ENCODE peak calls at places on chromosome 14, in five cellular contexts. One of them, this sample, is unnamed. For H3K9me3, the result is how much of the 10 kb centered on the place peaks cover.

GRCh38 chr14:55814873-55815272 is 234.9 kb downstream of the KTN1 start:
- DNase-seq in transverse colon: no peak
- DNase-seq in upper lobe of right lung: no peak
- DNase-seq in GM23248: peak
- DNase-seq in neural progenitor cell: no peak
- DNase-seq in this sample: no peak

GRCh38 chr14:61386173-61386772 is 64.9 kb downstream of the PRKCH start:
- DNase-seq in transverse colon: no peak
- DNase-seq in upper lobe of right lung: no peak
- DNase-seq in GM23248: no peak
- DNase-seq in neural progenitor cell: no peak
- DNase-seq in this sample: no peak

GRCh38 chr14:50023671-50024490 is 92.5 kb downstream of the VCPKMT start:
- DNase-seq in transverse colon: no peak
- DNase-seq in upper lobe of right lung: no peak
- DNase-seq in GM23248: peak
- DNase-seq in neural progenitor cell: no peak
- DNase-seq in this sample: no peak

GRCh38 chr14:68248481-68249255 is 429.1 kb downstream of the RAD51B start:
- DNase-seq in transverse colon: no peak
- DNase-seq in upper lobe of right lung: peak
- DNase-seq in GM23248: peak
- DNase-seq in neural progenitor cell: peak
- DNase-seq in this sample: peak

GRCh38 chr14:68634346-68634745 is 158.5 kb downstream of the ZFP36L1 start:
- DNase-seq in transverse colon: no peak
- DNase-seq in upper lobe of right lung: peak
- DNase-seq in GM23248: no peak
- DNase-seq in neural progenitor cell: no peak
- DNase-seq in this sample: no peak

GRCh38 chr14:23345987-23346692 is 6.5 kb downstream of the SLC22A17 start:
- DNase-seq in transverse colon: no peak
- DNase-seq in upper lobe of right lung: no peak
- DNase-seq in GM23248: no peak
- DNase-seq in neural progenitor cell: peak
- DNase-seq in this sample: peak

GRCh38 chr14:35122696-35123387 is 490 bp downstream of the PRORP start:
- DNase-seq in transverse colon: no peak
- DNase-seq in upper lobe of right lung: no peak
- DNase-seq in GM23248: peak
- DNase-seq in neural progenitor cell: no peak
- DNase-seq in this sample: no peak

GRCh38 chr14:67457782-67458181 is 30.7 kb downstream of the TMEM229B start:
- DNase-seq in transverse colon: no peak
- DNase-seq in upper lobe of right lung: peak
- DNase-seq in GM23248: no peak
- DNase-seq in neural progenitor cell: peak
- DNase-seq in this sample: no peak

GRCh38 chr14:81329640-81330385 is 70.3 kb downstream of the STON2 start:
- DNase-seq in transverse colon: no peak
- DNase-seq in upper lobe of right lung: no peak
- DNase-seq in GM23248: no peak
- DNase-seq in neural progenitor cell: no peak
- DNase-seq in this sample: no peak

GRCh38 chr14:67728258-67728657 is 26.6 kb downstream of the RDH12 start:
- DNase-seq in transverse colon: no peak
- DNase-seq in upper lobe of right lung: no peak
- DNase-seq in GM23248: no peak
- DNase-seq in neural progenitor cell: no peak
- DNase-seq in this sample: no peak

GRCh38 chr14:60514378-60515243 is 5.7 kb downstream of the SIX6 start:
- DNase-seq in transverse colon: no peak
- DNase-seq in upper lobe of right lung: peak
- DNase-seq in GM23248: peak
- DNase-seq in neural progenitor cell: peak
- DNase-seq in this sample: no peak

GRCh38 chr14:64409509-64409908 is 21.4 kb downstream of the MTHFD1 start:
- DNase-seq in transverse colon: no peak
- DNase-seq in upper lobe of right lung: no peak
- DNase-seq in GM23248: no peak
- DNase-seq in neural progenitor cell: no peak
- DNase-seq in this sample: no peak

GRCh38 chr14:50821471-50822464 is 9.2 kb downstream of the NIN start:
- DNase-seq in transverse colon: peak
- DNase-seq in upper lobe of right lung: peak
- DNase-seq in GM23248: no peak
- DNase-seq in neural progenitor cell: no peak
- DNase-seq in this sample: peak

GRCh38 chr14:65502676-65503124 is 90.2 kb downstream of the FUT8 start:
- DNase-seq in transverse colon: no peak
- DNase-seq in upper lobe of right lung: no peak
- DNase-seq in GM23248: peak
- DNase-seq in neural progenitor cell: no peak
- DNase-seq in this sample: no peak

GRCh38 chr14:25406818-25407217 is 356.9 kb upstream of the STXBP6 start:
- DNase-seq in transverse colon: peak
- DNase-seq in upper lobe of right lung: no peak
- DNase-seq in GM23248: peak
- DNase-seq in neural progenitor cell: peak
- DNase-seq in this sample: no peak

GRCh38 chr14:32657081-32657480 is 281.6 kb upstream of the NPAS3 start:
- DNase-seq in transverse colon: peak
- DNase-seq in upper lobe of right lung: no peak
- DNase-seq in GM23248: peak
- DNase-seq in neural progenitor cell: no peak
- DNase-seq in this sample: no peak

GRCh38 chr14:80678436-80678835 is 263.1 kb downstream of the CEP128 start:
- DNase-seq in transverse colon: no peak
- DNase-seq in upper lobe of right lung: no peak
- DNase-seq in GM23248: peak
- DNase-seq in neural progenitor cell: peak
- DNase-seq in this sample: no peak

GRCh38 chr14:80636071-80636470 is 305.5 kb downstream of the CEP128 start:
- DNase-seq in transverse colon: no peak
- DNase-seq in upper lobe of right lung: no peak
- DNase-seq in GM23248: peak
- DNase-seq in neural progenitor cell: peak
- DNase-seq in this sample: no peak

GRCh38 chr14:72924332-72924731 is 1.9 kb upstream of the DCAF4 start:
- DNase-seq in transverse colon: no peak
- DNase-seq in upper lobe of right lung: peak
- DNase-seq in GM23248: no peak
- DNase-seq in neural progenitor cell: no peak
- DNase-seq in this sample: no peak

GRCh38 chr14:72928872-72929271 is 2.6 kb downstream of the DCAF4 start:
- DNase-seq in transverse colon: no peak
- DNase-seq in upper lobe of right lung: no peak
- DNase-seq in GM23248: no peak
- DNase-seq in neural progenitor cell: no peak
- DNase-seq in this sample: no peak

GRCh38 chr14:72925171-72925759 is 999 bp upstream of the DCAF4 start:
- DNase-seq in transverse colon: no peak
- DNase-seq in upper lobe of right lung: no peak
- DNase-seq in GM23248: no peak
- DNase-seq in neural progenitor cell: no peak
- DNase-seq in this sample: no peak

GRCh38 chr14:72925815-72926291 is 411 bp upstream of the DCAF4 start:
- DNase-seq in transverse colon: no peak
- DNase-seq in upper lobe of right lung: no peak
- DNase-seq in GM23248: no peak
- DNase-seq in neural progenitor cell: no peak
- DNase-seq in this sample: no peak

DNA sequence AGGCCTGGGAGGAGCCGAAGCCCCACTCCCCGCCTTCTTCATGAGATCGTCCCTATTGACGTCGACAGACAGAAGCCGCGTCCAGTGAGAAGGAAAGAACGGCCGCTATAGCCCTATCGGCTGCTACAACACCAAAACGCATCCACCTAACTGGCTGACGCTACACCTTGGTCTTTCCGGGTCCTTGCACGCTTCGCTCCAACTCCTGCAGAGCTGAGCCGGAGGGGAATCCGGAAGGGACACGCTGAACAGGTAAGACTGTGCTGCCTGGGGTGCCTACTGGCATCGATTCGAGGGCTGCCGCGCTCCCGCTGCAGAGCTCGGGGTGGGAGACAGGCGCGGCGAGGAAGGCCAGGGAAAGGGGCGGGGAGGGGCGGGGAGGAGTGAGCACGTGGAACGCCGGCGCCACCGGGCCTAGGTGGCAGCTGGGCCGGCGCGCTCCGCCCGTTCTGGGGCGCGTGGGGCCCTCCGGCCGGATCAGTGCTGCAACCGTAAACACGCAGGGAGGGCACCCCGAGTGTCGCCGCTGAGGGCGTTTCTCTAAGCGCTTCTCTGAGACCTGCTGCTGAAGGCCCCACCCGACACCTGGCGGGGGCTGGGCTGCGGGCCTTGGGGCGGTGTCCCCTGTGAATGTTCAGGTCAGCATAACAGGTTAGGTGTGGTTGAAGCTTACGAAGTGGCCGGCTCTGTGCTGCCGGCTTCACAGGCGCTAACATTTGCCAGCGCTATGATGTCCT is at the start of gene DCAF4:
- DNase-seq in transverse colon: peak
- DNase-seq in upper lobe of right lung: peak
- DNase-seq in GM23248: peak
- DNase-seq in neural progenitor cell: peak
- DNase-seq in this sample: peak
- H3K27ac ChIP-seq in transverse colon: peak
- H3K27ac ChIP-seq in upper lobe of right lung: peak
- H3K27ac ChIP-seq in GM23248: peak
- H3K27ac ChIP-seq in neural progenitor cell: no peak
- H3K27ac ChIP-seq in this sample: peak

GRCh38 chr14:94398536-94398935 is 10.1 kb upstream of the SERPINA1 start:
- DNase-seq in transverse colon: no peak
- DNase-seq in upper lobe of right lung: no peak
- DNase-seq in GM23248: no peak
- DNase-seq in neural progenitor cell: no peak
- DNase-seq in this sample: no peak

GRCh38 chr14:94396628-94397210 is 8.3 kb upstream of the SERPINA1 start:
- DNase-seq in transverse colon: no peak
- DNase-seq in upper lobe of right lung: no peak
- DNase-seq in GM23248: peak
- DNase-seq in neural progenitor cell: no peak
- DNase-seq in this sample: no peak

GRCh38 chr14:94395900-94396574 is 7.6 kb upstream of the SERPINA1 start:
- DNase-seq in transverse colon: no peak
- DNase-seq in upper lobe of right lung: no peak
- DNase-seq in GM23248: no peak
- DNase-seq in neural progenitor cell: no peak
- DNase-seq in this sample: peak

GRCh38 chr14:94397279-94397898 is 9.0 kb upstream of the SERPINA1 start:
- DNase-seq in transverse colon: no peak
- DNase-seq in upper lobe of right lung: no peak
- DNase-seq in GM23248: no peak
- DNase-seq in neural progenitor cell: no peak
- DNase-seq in this sample: no peak

DNA sequence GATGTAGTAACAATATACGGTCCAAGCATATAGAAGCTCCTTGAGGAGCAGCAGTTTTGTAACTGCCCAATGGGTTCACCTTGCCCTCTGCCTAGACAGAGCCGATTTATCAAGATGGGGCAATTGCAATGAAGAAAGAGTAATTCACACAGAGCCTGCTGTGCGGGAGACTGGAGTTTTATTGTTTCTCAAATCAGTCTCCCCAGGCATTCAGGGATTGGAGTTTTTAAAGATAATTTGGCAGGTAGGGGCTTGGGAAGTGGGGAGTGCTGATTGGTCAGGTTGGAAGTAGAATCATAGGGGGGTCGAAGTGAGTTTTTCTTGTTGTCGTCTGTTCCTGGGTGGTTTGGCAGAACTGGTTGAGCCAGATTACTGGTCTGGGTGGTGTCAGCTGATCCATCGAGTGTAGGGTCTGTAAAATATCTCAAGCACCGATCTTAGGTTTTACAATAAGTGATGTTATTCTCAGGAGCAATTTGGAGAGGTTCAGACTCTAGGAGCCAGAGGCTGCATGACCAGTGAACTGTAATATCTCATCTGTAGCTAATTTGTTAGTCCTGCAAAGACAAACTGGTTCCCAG is 9.6 kb upstream of the SERPINA1 start:
- DNase-seq in transverse colon: no peak
- DNase-seq in upper lobe of right lung: no peak
- DNase-seq in GM23248: no peak
- DNase-seq in neural progenitor cell: no peak
- DNase-seq in this sample: no peak
- H3K4me3 ChIP-seq in transverse colon: no peak
- H3K4me3 ChIP-seq in upper lobe of right lung: no peak
- H3K4me3 ChIP-seq in GM23248: no peak
- H3K4me3 ChIP-seq in neural progenitor cell: peak
- H3K4me3 ChIP-seq in this sample: no peak

GRCh38 chr14:94043111-94043755 is 17.1 kb downstream of the OTUB2 start:
- DNase-seq in transverse colon: no peak
- DNase-seq in upper lobe of right lung: peak
- DNase-seq in GM23248: peak
- DNase-seq in neural progenitor cell: no peak
- DNase-seq in this sample: no peak
- H3K9me3 ChIP-seq in transverse colon: under half
- H3K9me3 ChIP-seq in upper lobe of right lung: under half
- H3K9me3 ChIP-seq in GM23248: under half
- H3K9me3 ChIP-seq in neural progenitor cell: under half
- H3K9me3 ChIP-seq in this sample: under half

GRCh38 chr14:71062581-71063303 is 155.5 kb downstream of the PCNX1 start:
- DNase-seq in transverse colon: no peak
- DNase-seq in upper lobe of right lung: no peak
- DNase-seq in GM23248: peak
- DNase-seq in neural progenitor cell: no peak
- DNase-seq in this sample: no peak

GRCh38 chr14:71060274-71060673 is 153.0 kb downstream of the PCNX1 start:
- DNase-seq in transverse colon: no peak
- DNase-seq in upper lobe of right lung: no peak
- DNase-seq in GM23248: peak
- DNase-seq in neural progenitor cell: no peak
- DNase-seq in this sample: no peak

GRCh38 chr14:71061458-71061857 is 154.2 kb downstream of the PCNX1 start:
- DNase-seq in transverse colon: no peak
- DNase-seq in upper lobe of right lung: no peak
- DNase-seq in GM23248: peak
- DNase-seq in neural progenitor cell: no peak
- DNase-seq in this sample: no peak

GRCh38 chr14:71063351-71063750 is 156.1 kb downstream of the PCNX1 start:
- DNase-seq in transverse colon: no peak
- DNase-seq in upper lobe of right lung: no peak
- DNase-seq in GM23248: peak
- DNase-seq in neural progenitor cell: no peak
- DNase-seq in this sample: no peak

DNA sequence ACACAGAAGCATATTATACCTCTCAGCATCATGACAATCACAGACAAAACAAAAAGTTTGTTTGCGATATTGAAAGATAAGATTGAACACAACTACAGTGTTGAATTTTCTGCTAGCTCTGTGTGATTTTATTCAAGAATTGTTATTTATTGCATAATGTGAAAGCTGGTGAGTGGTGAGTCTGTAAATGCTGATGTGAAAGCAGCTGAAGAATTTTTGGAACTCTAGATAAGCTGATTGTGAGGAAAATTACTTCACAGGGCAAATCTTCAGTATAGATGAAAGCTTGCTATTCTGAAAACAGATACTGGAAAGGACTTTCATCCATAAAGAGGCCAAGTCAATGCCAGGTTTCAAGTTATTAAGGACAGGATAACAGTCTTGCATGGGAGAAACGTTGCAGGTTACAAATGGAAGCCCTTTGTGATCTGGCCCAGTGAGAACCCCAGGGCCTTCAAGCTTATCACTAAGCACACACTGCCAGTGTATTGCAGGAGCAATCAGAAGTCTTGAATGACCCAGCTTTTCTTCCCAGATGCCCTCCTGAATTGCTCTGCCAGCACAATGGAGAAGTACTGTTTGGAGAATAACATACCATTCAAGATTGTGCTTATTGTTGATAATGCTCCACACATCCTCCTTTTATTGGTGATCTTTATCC is 153.7 kb downstream of the PCNX1 start:
- DNase-seq in transverse colon: no peak
- DNase-seq in upper lobe of right lung: no peak
- DNase-seq in GM23248: peak
- DNase-seq in neural progenitor cell: no peak
- DNase-seq in this sample: no peak
- H3K27ac ChIP-seq in transverse colon: peak
- H3K27ac ChIP-seq in upper lobe of right lung: no peak
- H3K27ac ChIP-seq in GM23248: peak
- H3K27ac ChIP-seq in neural progenitor cell: no peak
- H3K27ac ChIP-seq in this sample: no peak

This sample was measured in right lobe of liver.